ENCODE peak calls at places on chromosome 4, in four cellular contexts. One of them, this sample, is unnamed.

GRCh38 chr4:144809056-144809640 is 163.2 kb downstream of the HHIP start:
- DNase-seq in IMR-90: no peak
- DNase-seq in lower lobe of right lung: no peak
- DNase-seq in colonic mucosa: no peak
- DNase-seq in this sample: no peak

GRCh38 chr4:98653890-98654867 is 4.2 kb downstream of the TSPAN5 start:
- DNase-seq in IMR-90: peak; percentile 98
- DNase-seq in lower lobe of right lung: no peak
- DNase-seq in colonic mucosa: no peak
- DNase-seq in this sample: peak; percentile 94

GRCh38 chr4:99642725-99643489 is 14.7 kb downstream of the C4orf54 start:
- DNase-seq in IMR-90: no peak
- DNase-seq in lower lobe of right lung: no peak
- DNase-seq in colonic mucosa: no peak
- DNase-seq in this sample: no peak

GRCh38 chr4:124111411-124111810 is 601.1 kb downstream of the ANKRD50 start:
- DNase-seq in IMR-90: no peak
- DNase-seq in lower lobe of right lung: no peak
- DNase-seq in colonic mucosa: no peak
- DNase-seq in this sample: no peak

GRCh38 chr4:169493164-169493524 is 119.2 kb downstream of the NEK1 start:
- DNase-seq in IMR-90: no peak
- DNase-seq in lower lobe of right lung: no peak
- DNase-seq in colonic mucosa: no peak
- DNase-seq in this sample: no peak

GRCh38 chr4:155759372-155760252 is 791 bp downstream of the GUCY1B1 start:
- DNase-seq in IMR-90: peak; percentile 16
- DNase-seq in lower lobe of right lung: peak; percentile 65
- DNase-seq in colonic mucosa: peak; percentile 22
- DNase-seq in this sample: no peak

GRCh38 chr4:36900446-36900987 is 344.0 kb upstream of the NWD2 start:
- DNase-seq in IMR-90: no peak
- DNase-seq in lower lobe of right lung: no peak
- DNase-seq in colonic mucosa: no peak
- DNase-seq in this sample: no peak

GRCh38 chr4:86855572-86855971 is 6.4 kb upstream of the SLC10A6 start:
- DNase-seq in IMR-90: peak; percentile 81
- DNase-seq in lower lobe of right lung: no peak
- DNase-seq in colonic mucosa: no peak
- DNase-seq in this sample: peak; percentile 36

GRCh38 chr4:170672571-170672970 is 582.8 kb upstream of the AADAT start:
- DNase-seq in IMR-90: peak; percentile 8
- DNase-seq in lower lobe of right lung: no peak
- DNase-seq in colonic mucosa: no peak
- DNase-seq in this sample: peak; percentile 53

GRCh38 chr4:2408401-2408958 is 10.0 kb downstream of the ZFYVE28 start:
- DNase-seq in IMR-90: no peak
- DNase-seq in lower lobe of right lung: no peak
- DNase-seq in colonic mucosa: peak; percentile 63
- DNase-seq in this sample: no peak

GRCh38 chr4:129140521-129140920 is 44.6 kb downstream of the C4orf33 start:
- DNase-seq in IMR-90: no peak
- DNase-seq in lower lobe of right lung: no peak
- DNase-seq in colonic mucosa: no peak
- DNase-seq in this sample: peak; percentile 18

GRCh38 chr4:53928825-53929224 is 135.6 kb downstream of the CHIC2 start:
- DNase-seq in IMR-90: peak; percentile 95
- DNase-seq in lower lobe of right lung: no peak
- DNase-seq in colonic mucosa: no peak
- DNase-seq in this sample: peak; percentile 54

GRCh38 chr4:182913036-182913435 is 4.2 kb downstream of the DCTD start:
- DNase-seq in IMR-90: no peak
- DNase-seq in lower lobe of right lung: no peak
- DNase-seq in colonic mucosa: no peak
- DNase-seq in this sample: no peak

GRCh38 chr4:8019396-8020365 is 80.0 kb upstream of the AFAP1 start:
- DNase-seq in IMR-90: no peak
- DNase-seq in lower lobe of right lung: peak; percentile 64
- DNase-seq in colonic mucosa: peak; percentile 74
- DNase-seq in this sample: no peak

GRCh38 chr4:54232151-54232688 is 3.1 kb downstream of the PDGFRA start:
- DNase-seq in IMR-90: no peak
- DNase-seq in lower lobe of right lung: no peak
- DNase-seq in colonic mucosa: no peak
- DNase-seq in this sample: peak; percentile 29

GRCh38 chr4:104859601-104860000 is 287.1 kb upstream of the TET2 start:
- DNase-seq in IMR-90: no peak
- DNase-seq in lower lobe of right lung: no peak
- DNase-seq in colonic mucosa: no peak
- DNase-seq in this sample: peak; percentile 1
- H3K4me3 ChIP-seq in IMR-90: no peak overlapping the region
- H3K4me3 ChIP-seq in lower lobe of right lung: no peak overlapping the region
- H3K4me3 ChIP-seq in colonic mucosa: no peak overlapping the region
- H3K4me3 ChIP-seq in this sample: no peak overlapping the region

GRCh38 chr4:133268205-133268604 is 119.1 kb downstream of the PCDH10 start:
- DNase-seq in IMR-90: no peak
- DNase-seq in lower lobe of right lung: no peak
- DNase-seq in colonic mucosa: no peak
- DNase-seq in this sample: no peak
- H3K4me3 ChIP-seq in IMR-90: no peak overlapping the region
- H3K4me3 ChIP-seq in lower lobe of right lung: no peak overlapping the region
- H3K4me3 ChIP-seq in colonic mucosa: no peak overlapping the region
- H3K4me3 ChIP-seq in this sample: no peak overlapping the region

DNA sequence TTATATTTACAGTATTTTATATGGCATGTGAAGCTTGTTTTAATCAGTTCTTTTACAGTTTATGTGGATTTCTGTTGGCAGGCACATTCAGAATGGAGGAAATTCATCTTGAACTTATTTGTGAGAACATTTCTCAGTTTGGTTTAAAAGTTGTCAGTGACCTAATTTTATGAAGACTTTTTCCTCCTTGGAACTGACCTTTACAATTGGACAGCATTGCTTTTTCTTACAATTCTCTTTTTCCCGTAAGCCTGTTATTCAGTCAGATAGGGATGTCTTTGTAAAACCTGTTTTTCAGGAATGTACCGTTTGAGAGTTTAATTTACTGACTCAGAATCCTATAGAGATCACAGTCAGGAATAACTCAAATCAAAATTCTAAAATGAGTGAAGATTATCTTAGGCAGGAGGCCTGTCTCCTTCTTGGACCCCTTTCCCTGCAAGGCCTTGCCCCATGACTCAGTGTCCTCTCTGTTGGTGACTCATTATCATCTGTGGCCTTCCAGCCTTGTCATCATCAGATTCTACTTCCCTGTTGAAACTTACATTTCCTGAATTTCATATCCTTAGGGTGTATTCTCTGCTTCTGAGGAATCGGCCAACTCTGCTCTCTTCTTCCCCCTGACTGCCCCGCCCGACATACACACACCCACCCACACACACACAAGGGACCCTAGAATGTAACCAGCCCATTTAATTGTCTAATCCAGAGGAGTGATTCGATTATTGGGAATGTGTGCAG is 99.7 kb downstream of the ARHGAP10 start:
- DNase-seq in IMR-90: peak; percentile 93
- DNase-seq in lower lobe of right lung: no peak
- DNase-seq in colonic mucosa: peak; percentile 29
- DNase-seq in this sample: peak; percentile 81
- H3K4me3 ChIP-seq in IMR-90: no peak overlapping the region
- H3K4me3 ChIP-seq in lower lobe of right lung: no peak overlapping the region
- H3K4me3 ChIP-seq in colonic mucosa: no peak overlapping the region
- H3K4me3 ChIP-seq in this sample: no peak overlapping the region

GRCh38 chr4:184419976-184420375 is 54.4 kb downstream of the IRF2 start:
- DNase-seq in IMR-90: no peak
- DNase-seq in lower lobe of right lung: no peak
- DNase-seq in colonic mucosa: no peak
- DNase-seq in this sample: no peak

GRCh38 chr4:184421558-184422155 is 52.7 kb downstream of the IRF2 start:
- DNase-seq in IMR-90: no peak
- DNase-seq in lower lobe of right lung: no peak
- DNase-seq in colonic mucosa: no peak
- DNase-seq in this sample: no peak

GRCh38 chr4:184420402-184420801 is 53.9 kb downstream of the IRF2 start:
- DNase-seq in IMR-90: no peak
- DNase-seq in lower lobe of right lung: no peak
- DNase-seq in colonic mucosa: no peak
- DNase-seq in this sample: no peak

GRCh38 chr4:184422378-184422777 is 52.0 kb downstream of the IRF2 start:
- DNase-seq in IMR-90: no peak
- DNase-seq in lower lobe of right lung: no peak
- DNase-seq in colonic mucosa: no peak
- DNase-seq in this sample: no peak

GRCh38 chr4:184420881-184421416 is 53.4 kb downstream of the IRF2 start:
- DNase-seq in IMR-90: no peak
- DNase-seq in lower lobe of right lung: no peak
- DNase-seq in colonic mucosa: no peak
- DNase-seq in this sample: no peak
- H3K4me3 ChIP-seq in IMR-90: no peak overlapping the region
- H3K4me3 ChIP-seq in lower lobe of right lung: no peak overlapping the region
- H3K4me3 ChIP-seq in colonic mucosa: no peak overlapping the region
- H3K4me3 ChIP-seq in this sample: no peak overlapping the region

GRCh38 chr4:55633903-55634302 is 2.2 kb downstream of the NMU start:
- DNase-seq in IMR-90: no peak
- DNase-seq in lower lobe of right lung: no peak
- DNase-seq in colonic mucosa: no peak
- DNase-seq in this sample: no peak
- H3K4me3 ChIP-seq in IMR-90: no peak overlapping the region
- H3K4me3 ChIP-seq in lower lobe of right lung: no peak overlapping the region
- H3K4me3 ChIP-seq in colonic mucosa: no peak overlapping the region
- H3K4me3 ChIP-seq in this sample: no peak overlapping the region

DNA sequence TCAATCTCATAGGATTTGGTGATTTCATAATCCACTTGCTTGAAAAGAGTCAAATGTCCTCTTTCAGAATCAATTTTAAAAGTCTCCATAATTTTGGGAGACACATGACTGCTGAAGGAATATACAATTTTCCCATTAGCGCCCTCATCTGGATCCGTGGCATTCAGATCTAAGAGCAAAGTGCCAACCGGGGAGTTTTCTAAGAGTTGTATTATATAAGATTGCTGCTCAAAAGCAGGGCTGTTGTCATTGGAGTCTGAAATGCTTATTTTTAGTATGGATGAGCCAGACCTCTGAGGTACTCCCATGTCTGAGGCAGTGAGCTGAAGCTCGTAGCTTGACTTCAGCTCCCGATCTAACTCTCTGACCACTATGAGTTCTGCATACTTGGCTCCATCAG is 1.2 kb downstream of the PCDH18 start:
- DNase-seq in IMR-90: peak; percentile 65
- DNase-seq in lower lobe of right lung: no peak
- DNase-seq in colonic mucosa: no peak
- DNase-seq in this sample: peak; percentile 65
- H3K4me3 ChIP-seq in IMR-90: peak overlapping the region; percentile 62
- H3K4me3 ChIP-seq in lower lobe of right lung: peak overlapping the region; percentile 60
- H3K4me3 ChIP-seq in colonic mucosa: peak overlapping the region; percentile 34
- H3K4me3 ChIP-seq in this sample: peak overlapping the region; percentile 60

GRCh38 chr4:40908702-40909362 is 159.1 kb downstream of the NSUN7 start:
- DNase-seq in IMR-90: peak; percentile 76
- DNase-seq in lower lobe of right lung: peak; percentile 78
- DNase-seq in colonic mucosa: peak; percentile 78
- DNase-seq in this sample: peak; percentile 76
- H3K4me3 ChIP-seq in IMR-90: no peak overlapping the region
- H3K4me3 ChIP-seq in lower lobe of right lung: no peak overlapping the region
- H3K4me3 ChIP-seq in colonic mucosa: peak overlapping the region; percentile 1
- H3K4me3 ChIP-seq in this sample: no peak overlapping the region

GRCh38 chr4:151519728-151520415 is 110.9 kb downstream of the FHIP1A start:
- DNase-seq in IMR-90: no peak
- DNase-seq in lower lobe of right lung: no peak
- DNase-seq in colonic mucosa: no peak
- DNase-seq in this sample: no peak
- H3K4me3 ChIP-seq in IMR-90: no peak overlapping the region
- H3K4me3 ChIP-seq in lower lobe of right lung: no peak overlapping the region
- H3K4me3 ChIP-seq in colonic mucosa: no peak overlapping the region
- H3K4me3 ChIP-seq in this sample: no peak overlapping the region

GRCh38 chr4:108291137-108291536 is 122.4 kb upstream of the LEF1 start:
- DNase-seq in IMR-90: no peak
- DNase-seq in lower lobe of right lung: no peak
- DNase-seq in colonic mucosa: no peak
- DNase-seq in this sample: no peak

GRCh38 chr4:108292229-108292628 is 123.5 kb upstream of the LEF1 start:
- DNase-seq in IMR-90: no peak
- DNase-seq in lower lobe of right lung: no peak
- DNase-seq in colonic mucosa: no peak
- DNase-seq in this sample: no peak

DNA sequence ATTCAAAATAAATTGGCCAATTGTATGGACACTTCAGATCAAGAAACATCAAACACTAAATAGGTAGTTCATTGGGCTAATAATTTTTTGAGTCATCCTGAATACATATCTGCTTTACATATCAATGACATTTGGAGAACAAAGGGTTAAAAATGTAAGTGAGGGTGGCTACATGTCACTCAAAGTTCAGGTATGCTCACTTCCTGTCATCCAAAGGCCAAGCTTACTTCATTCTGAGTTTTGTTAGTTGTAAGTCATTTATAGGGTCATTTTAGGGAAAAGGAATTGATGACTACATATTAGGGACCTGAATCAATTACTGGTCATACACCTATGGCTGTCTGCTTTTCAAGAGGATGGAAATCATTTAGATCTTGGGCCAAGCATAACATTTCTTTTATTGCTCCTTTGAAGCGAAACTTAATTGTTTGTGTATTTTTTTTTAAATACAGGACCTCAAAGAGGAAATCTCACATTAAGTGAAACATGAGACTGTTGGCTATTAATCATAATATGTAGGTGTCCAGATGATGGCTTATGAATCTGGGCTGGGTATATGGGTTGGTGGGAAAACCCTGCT is 119.2 kb upstream of the LEF1 start:
- DNase-seq in IMR-90: no peak
- DNase-seq in lower lobe of right lung: no peak
- DNase-seq in colonic mucosa: no peak
- DNase-seq in this sample: no peak
- H3K4me3 ChIP-seq in IMR-90: no peak overlapping the region
- H3K4me3 ChIP-seq in lower lobe of right lung: no peak overlapping the region
- H3K4me3 ChIP-seq in colonic mucosa: no peak overlapping the region
- H3K4me3 ChIP-seq in this sample: no peak overlapping the region

GRCh38 chr4:154740462-154740861 is 3.3 kb upstream of the LRAT start:
- DNase-seq in IMR-90: no peak
- DNase-seq in lower lobe of right lung: no peak
- DNase-seq in colonic mucosa: no peak
- DNase-seq in this sample: no peak

GRCh38 chr4:154744341-154744948 is 645 bp downstream of the LRAT start:
- DNase-seq in IMR-90: no peak
- DNase-seq in lower lobe of right lung: no peak
- DNase-seq in colonic mucosa: no peak
- DNase-seq in this sample: no peak

GRCh38 chr4:154743683-154744340 is at the start of gene LRAT:
- DNase-seq in IMR-90: no peak
- DNase-seq in lower lobe of right lung: peak; percentile 79
- DNase-seq in colonic mucosa: peak; percentile 82
- DNase-seq in this sample: peak; percentile 18

GRCh38 chr4:154741131-154741530 is 2.7 kb upstream of the LRAT start:
- DNase-seq in IMR-90: no peak
- DNase-seq in lower lobe of right lung: no peak
- DNase-seq in colonic mucosa: no peak
- DNase-seq in this sample: no peak

GRCh38 chr4:154741877-154742851 is 1.6 kb upstream of the LRAT start:
- DNase-seq in IMR-90: no peak
- DNase-seq in lower lobe of right lung: no peak
- DNase-seq in colonic mucosa: no peak
- DNase-seq in this sample: peak; percentile 36
- H3K4me3 ChIP-seq in IMR-90: no peak overlapping the region
- H3K4me3 ChIP-seq in lower lobe of right lung: peak overlapping the region; percentile 57
- H3K4me3 ChIP-seq in colonic mucosa: no peak overlapping the region
- H3K4me3 ChIP-seq in this sample: peak overlapping the region; percentile 20

This sample was measured in astrocyte of the spinal cord.